ENCODE peak calls at places on chromosome 1, in nine cellular contexts. One of them, this sample, is unnamed.

GRCh38 chr1:32351859-32352745 is 10.2 kb downstream of the FAM229A start:
- DNase-seq in memory B cell: no peak
- DNase-seq in fibroblast of mammary gland: peak
- DNase-seq in lung microvascular endothelial cell: peak
- DNase-seq in adrenal gland: peak
- DNase-seq in H54: no peak
- DNase-seq in NCI-H1417: no peak
- DNase-seq in colonic mucosa: peak
- DNase-seq in globus pallidus: peak
- DNase-seq in this sample: peak

GRCh38 chr1:32920833-32921232 is 19.6 kb upstream of the TMEM54 start:
- DNase-seq in memory B cell: no peak
- DNase-seq in fibroblast of mammary gland: peak
- DNase-seq in lung microvascular endothelial cell: no peak
- DNase-seq in adrenal gland: no peak
- DNase-seq in H54: no peak
- DNase-seq in NCI-H1417: no peak
- DNase-seq in colonic mucosa: no peak
- DNase-seq in globus pallidus: no peak
- DNase-seq in this sample: no peak

GRCh38 chr1:171222961-171223360 is 25.3 kb upstream of the FMO1 start:
- DNase-seq in memory B cell: no peak
- DNase-seq in fibroblast of mammary gland: peak
- DNase-seq in lung microvascular endothelial cell: no peak
- DNase-seq in adrenal gland: no peak
- DNase-seq in H54: no peak
- DNase-seq in NCI-H1417: no peak
- DNase-seq in colonic mucosa: no peak
- DNase-seq in globus pallidus: no peak
- DNase-seq in this sample: no peak

GRCh38 chr1:246689409-246689997 is 34.7 kb upstream of the SCCPDH start:
- DNase-seq in memory B cell: peak
- DNase-seq in fibroblast of mammary gland: peak
- DNase-seq in lung microvascular endothelial cell: peak
- DNase-seq in adrenal gland: peak
- DNase-seq in H54: peak
- DNase-seq in NCI-H1417: peak
- DNase-seq in colonic mucosa: peak
- DNase-seq in globus pallidus: peak
- DNase-seq in this sample: peak

GRCh38 chr1:29519733-29520132 is 283.4 kb downstream of the PTPRU start:
- DNase-seq in memory B cell: no peak
- DNase-seq in fibroblast of mammary gland: no peak
- DNase-seq in lung microvascular endothelial cell: no peak
- DNase-seq in adrenal gland: no peak
- DNase-seq in H54: no peak
- DNase-seq in NCI-H1417: no peak
- DNase-seq in colonic mucosa: peak
- DNase-seq in globus pallidus: no peak
- DNase-seq in this sample: no peak

GRCh38 chr1:200627548-200628222 is 7.1 kb upstream of the KIF14 start:
- DNase-seq in memory B cell: peak
- DNase-seq in fibroblast of mammary gland: no peak
- DNase-seq in lung microvascular endothelial cell: no peak
- DNase-seq in adrenal gland: no peak
- DNase-seq in H54: no peak
- DNase-seq in NCI-H1417: no peak
- DNase-seq in colonic mucosa: no peak
- DNase-seq in globus pallidus: no peak
- DNase-seq in this sample: no peak

GRCh38 chr1:163436133-163436532 is 114.4 kb downstream of the NUF2 start:
- DNase-seq in memory B cell: no peak
- DNase-seq in fibroblast of mammary gland: no peak
- DNase-seq in lung microvascular endothelial cell: no peak
- DNase-seq in adrenal gland: no peak
- DNase-seq in H54: no peak
- DNase-seq in NCI-H1417: no peak
- DNase-seq in colonic mucosa: no peak
- DNase-seq in globus pallidus: no peak
- DNase-seq in this sample: no peak

GRCh38 chr1:109765483-109765815 is 1.7 kb upstream of the EPS8L3 start:
- DNase-seq in memory B cell: no peak
- DNase-seq in fibroblast of mammary gland: no peak
- DNase-seq in lung microvascular endothelial cell: no peak
- DNase-seq in adrenal gland: no peak
- DNase-seq in H54: no peak
- DNase-seq in NCI-H1417: no peak
- DNase-seq in colonic mucosa: peak
- DNase-seq in globus pallidus: no peak
- DNase-seq in this sample: no peak

GRCh38 chr1:174996474-174996873 is 3.3 kb upstream of the CACYBP start:
- DNase-seq in memory B cell: no peak
- DNase-seq in fibroblast of mammary gland: peak
- DNase-seq in lung microvascular endothelial cell: peak
- DNase-seq in adrenal gland: no peak
- DNase-seq in H54: no peak
- DNase-seq in NCI-H1417: no peak
- DNase-seq in colonic mucosa: no peak
- DNase-seq in globus pallidus: no peak
- DNase-seq in this sample: no peak

GRCh38 chr1:95723346-95723745 is 489.3 kb downstream of the RWDD3 start:
- DNase-seq in memory B cell: no peak
- DNase-seq in fibroblast of mammary gland: no peak
- DNase-seq in lung microvascular endothelial cell: no peak
- DNase-seq in adrenal gland: no peak
- DNase-seq in H54: no peak
- DNase-seq in NCI-H1417: no peak
- DNase-seq in colonic mucosa: no peak
- DNase-seq in globus pallidus: no peak
- DNase-seq in this sample: no peak

GRCh38 chr1:40653851-40654537 is 11.5 kb downstream of the RIMS3 start:
- DNase-seq in memory B cell: no peak
- DNase-seq in fibroblast of mammary gland: no peak
- DNase-seq in lung microvascular endothelial cell: no peak
- DNase-seq in adrenal gland: no peak
- DNase-seq in H54: no peak
- DNase-seq in NCI-H1417: no peak
- DNase-seq in colonic mucosa: no peak
- DNase-seq in globus pallidus: no peak
- DNase-seq in this sample: no peak

GRCh38 chr1:8989821-8990220 is 36.4 kb downstream of the SLC2A7 start:
- DNase-seq in memory B cell: no peak
- DNase-seq in fibroblast of mammary gland: no peak
- DNase-seq in lung microvascular endothelial cell: no peak
- DNase-seq in adrenal gland: no peak
- DNase-seq in H54: peak
- DNase-seq in NCI-H1417: no peak
- DNase-seq in colonic mucosa: no peak
- DNase-seq in globus pallidus: no peak
- DNase-seq in this sample: no peak

GRCh38 chr1:108049083-108049819 is 84.3 kb upstream of the VAV3 start:
- DNase-seq in memory B cell: peak
- DNase-seq in fibroblast of mammary gland: peak
- DNase-seq in lung microvascular endothelial cell: peak
- DNase-seq in adrenal gland: no peak
- DNase-seq in H54: peak
- DNase-seq in NCI-H1417: no peak
- DNase-seq in colonic mucosa: no peak
- DNase-seq in globus pallidus: peak
- DNase-seq in this sample: peak

GRCh38 chr1:93419344-93419743 is 28.6 kb upstream of the FNBP1L start:
- DNase-seq in memory B cell: no peak
- DNase-seq in fibroblast of mammary gland: no peak
- DNase-seq in lung microvascular endothelial cell: no peak
- DNase-seq in adrenal gland: no peak
- DNase-seq in H54: no peak
- DNase-seq in NCI-H1417: no peak
- DNase-seq in colonic mucosa: no peak
- DNase-seq in globus pallidus: peak
- DNase-seq in this sample: no peak

GRCh38 chr1:66927528-66927927 is 2.7 kb downstream of the MIER1 start:
- DNase-seq in memory B cell: no peak
- DNase-seq in fibroblast of mammary gland: no peak
- DNase-seq in lung microvascular endothelial cell: no peak
- DNase-seq in adrenal gland: no peak
- DNase-seq in H54: no peak
- DNase-seq in NCI-H1417: no peak
- DNase-seq in colonic mucosa: no peak
- DNase-seq in globus pallidus: no peak
- DNase-seq in this sample: no peak

GRCh38 chr1:229759037-229759435 is 133.0 kb downstream of the URB2 start:
- DNase-seq in memory B cell: no peak
- DNase-seq in fibroblast of mammary gland: peak
- DNase-seq in lung microvascular endothelial cell: peak
- DNase-seq in adrenal gland: no peak
- DNase-seq in H54: no peak
- DNase-seq in NCI-H1417: no peak
- DNase-seq in colonic mucosa: no peak
- DNase-seq in globus pallidus: no peak
- DNase-seq in this sample: no peak

GRCh38 chr1:77018386-77019156 is 151.3 kb downstream of the ST6GALNAC5 start:
- DNase-seq in memory B cell: no peak
- DNase-seq in fibroblast of mammary gland: no peak
- DNase-seq in lung microvascular endothelial cell: no peak
- DNase-seq in adrenal gland: no peak
- DNase-seq in H54: no peak
- DNase-seq in NCI-H1417: no peak
- DNase-seq in colonic mucosa: no peak
- DNase-seq in globus pallidus: no peak
- DNase-seq in this sample: no peak

GRCh38 chr1:24946861-24947658 is 17.0 kb upstream of the RUNX3 start:
- DNase-seq in memory B cell: no peak
- DNase-seq in fibroblast of mammary gland: peak
- DNase-seq in lung microvascular endothelial cell: no peak
- DNase-seq in adrenal gland: no peak
- DNase-seq in H54: no peak
- DNase-seq in NCI-H1417: no peak
- DNase-seq in colonic mucosa: no peak
- DNase-seq in globus pallidus: no peak
- DNase-seq in this sample: no peak

GRCh38 chr1:19949016-19949415 is 25.6 kb upstream of the PLA2G2E start:
- DNase-seq in memory B cell: no peak
- DNase-seq in fibroblast of mammary gland: peak
- DNase-seq in lung microvascular endothelial cell: peak
- DNase-seq in adrenal gland: no peak
- DNase-seq in H54: peak
- DNase-seq in NCI-H1417: no peak
- DNase-seq in colonic mucosa: no peak
- DNase-seq in globus pallidus: no peak
- DNase-seq in this sample: no peak

GRCh38 chr1:68426594-68426993 is 23.2 kb downstream of the RPE65 start:
- DNase-seq in memory B cell: no peak
- DNase-seq in fibroblast of mammary gland: no peak
- DNase-seq in lung microvascular endothelial cell: no peak
- DNase-seq in adrenal gland: no peak
- DNase-seq in H54: no peak
- DNase-seq in NCI-H1417: no peak
- DNase-seq in colonic mucosa: no peak
- DNase-seq in globus pallidus: no peak
- DNase-seq in this sample: no peak

GRCh38 chr1:239243003-239243402 is 143.4 kb upstream of the CHRM3 start:
- DNase-seq in memory B cell: no peak
- DNase-seq in fibroblast of mammary gland: no peak
- DNase-seq in lung microvascular endothelial cell: no peak
- DNase-seq in adrenal gland: no peak
- DNase-seq in H54: no peak
- DNase-seq in NCI-H1417: no peak
- DNase-seq in colonic mucosa: no peak
- DNase-seq in globus pallidus: no peak
- DNase-seq in this sample: no peak

GRCh38 chr1:55816456-55816794 is 601.3 kb upstream of the USP24 start:
- DNase-seq in memory B cell: no peak
- DNase-seq in fibroblast of mammary gland: peak
- DNase-seq in lung microvascular endothelial cell: no peak
- DNase-seq in adrenal gland: no peak
- DNase-seq in H54: no peak
- DNase-seq in NCI-H1417: no peak
- DNase-seq in colonic mucosa: no peak
- DNase-seq in globus pallidus: peak
- DNase-seq in this sample: no peak

GRCh38 chr1:2347907-2348306 is 43.4 kb downstream of the MORN1 start:
- DNase-seq in memory B cell: no peak
- DNase-seq in fibroblast of mammary gland: no peak
- DNase-seq in lung microvascular endothelial cell: no peak
- DNase-seq in adrenal gland: no peak
- DNase-seq in H54: no peak
- DNase-seq in NCI-H1417: no peak
- DNase-seq in colonic mucosa: no peak
- DNase-seq in globus pallidus: no peak
- DNase-seq in this sample: no peak

GRCh38 chr1:153513023-153513422 is 22.8 kb downstream of the S100A6 start:
- DNase-seq in memory B cell: no peak
- DNase-seq in fibroblast of mammary gland: no peak
- DNase-seq in lung microvascular endothelial cell: no peak
- DNase-seq in adrenal gland: no peak
- DNase-seq in H54: no peak
- DNase-seq in NCI-H1417: no peak
- DNase-seq in colonic mucosa: no peak
- DNase-seq in globus pallidus: no peak
- DNase-seq in this sample: no peak